ENCODE peak calls at places on chromosome 15, in nine cellular contexts. V is CD8-positive, alpha-beta memory T cell; G is sigmoid colon; U is A549; O is uterus; I is upper lobe of right lung; Q is mucosa of descending colon; B is aorta; J is SJCRH30. Z is an unnamed sample.

GRCh38 chr15:43382310-43382709 is 11.4 kb downstream of the TUBGCP4 start:
- DNase-seq in Q (no peak), O (no peak), J (peak; percentile 22), G (no peak), V (no peak), U (no peak), I (no peak), B (no peak), Z (no peak)

GRCh38 chr15:76787273-76787672 is 117.9 kb downstream of the SCAPER start:
- DNase-seq in G (no peak), U (no peak), Q (no peak), I (no peak), J (peak; percentile 24), O (no peak), V (no peak), B (no peak), Z (no peak)

GRCh38 chr15:66650433-66650832 is 51.6 kb upstream of the SMAD6 start:
- DNase-seq in B (peak; percentile 81), J (no peak), O (peak; percentile 33), V (no peak), G (no peak), U (no peak), I (peak; percentile 82), Q (no peak), Z (no peak)

GRCh38 chr15:29054171-29055045 is 168.6 kb downstream of the APBA2 start:
- DNase-seq in J (no peak), U (no peak), B (no peak), I (peak; percentile 59), V (no peak), Q (no peak), O (no peak), G (peak; percentile 55), Z (no peak)

GRCh38 chr15:53160092-53160704 is 370.1 kb upstream of the ONECUT1 start:
- DNase-seq in U (no peak), I (no peak), B (no peak), Q (no peak), O (no peak), V (no peak), G (no peak), J (no peak), Z (no peak)

GRCh38 chr15:82944840-82945239 is 7.7 kb downstream of the HOMER2 start:
- DNase-seq in G (no peak), U (no peak), O (no peak), Q (no peak), V (no peak), J (no peak), B (no peak), I (no peak), Z (no peak)

GRCh38 chr15:38085104-38085503 is 150.7 kb downstream of the TMCO5A start:
- DNase-seq in Q (no peak), G (no peak), O (no peak), V (no peak), U (no peak), B (no peak), I (no peak), J (no peak), Z (peak; percentile 39)

GRCh38 chr15:46080018-46080417 is 445.2 kb downstream of the SQOR start:
- DNase-seq in B (no peak), Q (no peak), O (no peak), I (no peak), V (no peak), J (no peak), G (no peak), U (no peak), Z (no peak)

DNA sequence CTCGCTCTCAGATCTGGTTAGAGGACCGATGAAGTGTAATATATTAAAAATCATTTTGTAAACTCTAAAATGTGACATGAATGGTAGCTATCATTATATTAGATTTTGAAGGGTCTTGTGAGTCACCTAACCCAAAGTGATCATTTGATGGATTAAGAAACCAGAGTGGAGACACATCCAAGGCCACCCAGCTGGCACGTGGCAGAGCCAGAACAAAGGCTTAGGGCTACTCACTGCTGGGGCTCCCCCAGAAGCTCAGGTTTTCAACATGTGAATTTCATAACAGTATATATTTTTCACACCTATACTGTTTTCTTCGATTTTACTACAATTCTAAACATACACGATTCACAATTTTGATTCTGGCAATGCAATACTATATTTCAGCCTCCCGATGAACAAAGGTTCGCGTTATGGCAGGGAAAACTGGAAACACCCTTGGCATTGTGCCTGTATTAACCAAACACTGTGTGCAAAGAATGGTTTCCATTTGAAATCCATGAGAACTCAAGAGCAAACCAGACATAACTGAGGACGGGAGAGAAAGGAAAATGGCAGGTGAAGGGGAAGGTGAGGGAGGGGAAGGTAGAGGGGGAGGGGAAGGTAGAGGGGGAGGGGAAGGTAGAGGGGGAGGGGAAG is 88.9 kb downstream of the ADAMTS17 start:
- DNase-seq in J (no peak), Q (no peak), I (no peak), B (no peak), U (no peak), G (no peak), O (no peak), V (no peak), Z (no peak)
- H3K4me1 ChIP-seq in J (no peaks in the 10 kb centered on the region), Q (peaks cover 4% of the 10 kb centered on the region), I (no peaks in the 10 kb centered on the region), B (no peaks in the 10 kb centered on the region), U (no peaks in the 10 kb centered on the region), G (no peaks in the 10 kb centered on the region), O (no peaks in the 10 kb centered on the region), V (no peaks in the 10 kb centered on the region), Z (no peaks in the 10 kb centered on the region)

GRCh38 chr15:73383310-73384185 is 14.8 kb upstream of the HCN4 start:
- DNase-seq in B (peak; percentile 22), U (no peak), I (no peak), O (no peak), Q (no peak), G (peak; percentile 29), J (no peak), V (no peak), Z (no peak)

GRCh38 chr15:73378089-73378488 is 9.3 kb upstream of the HCN4 start:
- DNase-seq in Q (no peak), V (no peak), B (no peak), O (no peak), G (no peak), U (no peak), J (no peak), I (no peak), Z (no peak)

GRCh38 chr15:73380661-73381060 is 11.9 kb upstream of the HCN4 start:
- DNase-seq in U (no peak), I (no peak), V (no peak), G (no peak), Q (no peak), J (no peak), O (no peak), B (no peak), Z (no peak)

GRCh38 chr15:73385205-73385604 is 16.4 kb upstream of the HCN4 start:
- DNase-seq in Q (no peak), I (peak; percentile 30), V (no peak), U (no peak), J (no peak), G (no peak), O (no peak), B (no peak), Z (no peak)

GRCh38 chr15:73382131-73382530 is 13.4 kb upstream of the HCN4 start:
- DNase-seq in B (peak; percentile 22), U (no peak), I (no peak), Q (no peak), V (no peak), J (no peak), O (no peak), G (peak; percentile 6), Z (no peak)
- H3K4me1 ChIP-seq in B (no peaks in the 10 kb centered on the region), U (no peaks in the 10 kb centered on the region), I (no peaks in the 10 kb centered on the region), Q (peaks cover 8% of the 10 kb centered on the region), V (no peaks in the 10 kb centered on the region), J (no peaks in the 10 kb centered on the region), O (no peaks in the 10 kb centered on the region), G (no peaks in the 10 kb centered on the region), Z (no peaks in the 10 kb centered on the region)

DNA sequence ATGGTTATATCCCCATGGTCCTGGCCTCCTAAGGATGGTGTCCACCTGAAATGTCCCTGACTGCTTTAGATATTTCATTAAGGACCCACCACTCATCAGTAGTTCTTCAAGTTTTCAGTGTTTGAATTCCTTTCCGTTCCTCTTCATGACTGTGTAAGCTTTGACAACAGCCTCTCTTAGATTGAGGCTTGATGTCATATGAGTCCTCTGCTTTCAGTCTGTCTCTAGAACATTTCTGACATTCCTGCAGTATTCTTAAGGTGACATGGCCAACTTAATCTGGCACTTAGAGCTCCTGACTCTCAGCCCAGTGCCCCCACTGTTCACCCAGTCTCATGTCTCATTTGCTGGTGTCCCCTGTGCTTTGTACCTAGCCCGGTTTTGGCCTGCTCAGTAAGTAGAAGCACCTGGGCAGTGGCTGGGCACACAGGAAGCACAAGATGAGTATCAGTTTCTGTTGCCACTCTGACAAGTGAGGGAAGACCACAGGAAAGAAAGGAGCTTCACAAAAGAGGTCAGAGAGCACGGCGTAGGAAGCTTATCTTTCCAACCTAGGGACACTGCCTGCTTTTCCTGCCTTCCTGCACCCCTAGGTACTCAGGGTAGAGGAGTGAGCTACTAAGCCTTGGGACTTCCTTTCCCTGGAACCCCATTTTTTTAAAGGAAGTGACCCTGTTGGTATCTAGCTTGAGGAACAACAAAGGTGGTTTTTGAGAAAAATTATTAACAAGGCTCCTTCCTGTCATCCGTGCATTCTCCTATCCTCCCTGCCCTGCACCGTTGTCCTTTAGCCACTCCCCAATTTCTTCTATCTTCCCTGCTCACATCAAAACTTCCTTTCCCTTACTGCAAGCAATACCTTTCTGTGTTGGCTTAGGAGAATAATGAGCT is 103.1 kb downstream of the KLHL25 start:
- DNase-seq in I (no peak), Q (no peak), O (no peak), U (no peak), J (no peak), G (no peak), V (no peak), B (no peak), Z (no peak)
- H3K4me1 ChIP-seq in I (peaks cover 52% of the 10 kb centered on the region), Q (peaks cover 10% of the 10 kb centered on the region), O (peaks cover 5% of the 10 kb centered on the region), U (no peaks in the 10 kb centered on the region), J (no peaks in the 10 kb centered on the region), G (peaks cover 25% of the 10 kb centered on the region), V (peaks cover 66% of the 10 kb centered on the region), B (peaks cover 3% of the 10 kb centered on the region), Z (peaks cover 76% of the 10 kb centered on the region)

GRCh38 chr15:101138913-101139880 is 112.7 kb downstream of the CHSY1 start:
- DNase-seq in I (no peak), B (peak; percentile 67), G (no peak), V (no peak), U (no peak), Q (no peak), O (no peak), J (peak; percentile 85), Z (no peak)

GRCh38 chr15:101136381-101137268 is 115.2 kb downstream of the CHSY1 start:
- DNase-seq in Q (no peak), O (no peak), U (no peak), G (no peak), I (no peak), J (no peak), V (no peak), B (peak; percentile 57), Z (no peak)

GRCh38 chr15:101137312-101137940 is 114.4 kb downstream of the CHSY1 start:
- DNase-seq in Q (no peak), V (no peak), G (no peak), O (no peak), I (no peak), U (no peak), J (no peak), B (no peak), Z (peak; percentile 66)

GRCh38 chr15:101139986-101140696 is 111.7 kb downstream of the CHSY1 start:
- DNase-seq in O (no peak), U (no peak), G (no peak), Q (no peak), B (peak; percentile 65), I (no peak), J (no peak), V (no peak), Z (no peak)

DNA sequence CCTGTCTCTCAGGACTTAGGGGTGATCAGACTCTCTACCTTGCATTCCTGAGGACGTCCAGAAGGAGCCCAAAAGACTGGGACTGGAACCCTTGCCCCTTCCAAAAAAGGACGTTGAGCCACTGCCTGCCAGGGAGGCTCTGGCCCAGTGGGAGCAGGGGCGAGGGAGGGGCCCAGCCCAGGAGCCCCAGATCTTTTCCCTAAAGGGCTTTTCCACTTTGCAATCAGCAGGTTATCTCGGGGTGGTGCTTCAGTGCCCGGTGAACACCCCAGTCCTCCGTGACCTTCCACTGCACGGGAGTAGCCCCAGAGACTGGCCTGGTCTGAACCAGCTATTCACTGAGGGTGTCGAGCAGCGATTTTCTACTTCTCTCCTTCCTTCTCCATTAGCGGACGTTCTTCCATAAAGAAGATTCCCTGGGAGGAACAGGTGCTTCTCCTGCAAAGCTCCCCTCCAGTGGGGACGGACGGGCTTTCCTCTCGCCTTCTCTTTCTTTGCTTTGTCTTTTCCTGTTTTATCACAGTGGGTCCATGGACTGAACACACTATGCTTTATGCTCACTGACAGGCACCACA is 113.7 kb downstream of the CHSY1 start:
- DNase-seq in I (no peak), O (no peak), Q (no peak), B (peak; percentile 31), J (no peak), U (no peak), G (no peak), V (no peak), Z (no peak)
- H3K4me1 ChIP-seq in I (no peaks in the 10 kb centered on the region), O (no peaks in the 10 kb centered on the region), Q (no peaks in the 10 kb centered on the region), B (no peaks in the 10 kb centered on the region), J (peaks cover 30% of the 10 kb centered on the region), U (no peaks in the 10 kb centered on the region), G (no peaks in the 10 kb centered on the region), V (peaks cover 12% of the 10 kb centered on the region), Z (peaks cover 8% of the 10 kb centered on the region)

Z was measured in CD4-positive, CD25-positive, alpha-beta regulatory T cell.